ENCODE peak calls at places on chromosomes 16 and 17, in five cellular contexts. Z, F, V, P and J are unnamed samples.

GRCh38 chr17:80832266-80832676 is 159.4 kb upstream of the CHMP6 start:
- DNase-seq in Z (no peak), F (peak), V (no peak), P (peak), J (no peak)

GRCh38 chr17:76405607-76405966 is 21.2 kb downstream of the SPHK1 start:
- DNase-seq in P (no peak), F (no peak), Z (no peak), V (no peak), J (no peak)

GRCh38 chr17:9802294-9802693 is 10.9 kb upstream of the DHRS7C start:
- DNase-seq in P (peak), V (no peak), Z (no peak), F (peak), J (no peak)

GRCh38 chr17:19306160-19307111 is 56.1 kb downstream of the B9D1 start:
- DNase-seq in F (no peak), V (no peak), P (no peak), Z (no peak), J (no peak)

GRCh38 chr17:66260688-66261087 is 31.5 kb upstream of the APOH start:
- DNase-seq in P (no peak), Z (no peak), F (no peak), V (no peak), J (no peak)

GRCh38 chr16:51427081-51427480 is 276.0 kb upstream of the SALL1 start:
- DNase-seq in P (no peak), V (no peak), F (no peak), Z (no peak), J (no peak)

GRCh38 chr16:81528258-81528657 is 83.7 kb downstream of the CMIP start:
- DNase-seq in P (no peak), V (no peak), Z (no peak), F (no peak), J (no peak)

GRCh38 chr17:1555618-1556471 is 6.7 kb downstream of the PITPNA start:
- DNase-seq in P (no peak), Z (peak), V (no peak), F (peak), J (no peak)

GRCh38 chr16:78589331-78589730 is 489.9 kb downstream of the WWOX start:
- DNase-seq in P (no peak), V (no peak), F (no peak), Z (no peak), J (no peak)

GRCh38 chr16:56190903-56191806 is at the start of gene GNAO1:
- DNase-seq in Z (peak), P (peak), F (peak), V (peak), J (no peak)

GRCh38 chr17:9862949-9863348 is 37.2 kb downstream of the GLP2R start:
- DNase-seq in F (no peak), P (no peak), V (no peak), Z (no peak), J (no peak)

GRCh38 chr17:633133-633532 is 81.5 kb downstream of the VPS53 start:
- DNase-seq in V (no peak), Z (no peak), F (no peak), P (no peak), J (no peak)

GRCh38 chr17:34465756-34466155 is 102.7 kb upstream of the CCL1 start:
- DNase-seq in F (no peak), Z (no peak), P (no peak), V (no peak), J (no peak)

GRCh38 chr17:51034800-51035199 is 85.9 kb downstream of the SPAG9 start:
- DNase-seq in P (no peak), F (no peak), Z (no peak), V (no peak), J (no peak)

GRCh38 chr17:75194879-75195278 is 10.6 kb upstream of the NUP85 start:
- DNase-seq in V (no peak), F (peak), Z (no peak), P (peak), J (no peak)

GRCh38 chr16:912684-913613 is 57.8 kb downstream of the LMF1 start:
- DNase-seq in V (no peak), F (no peak), Z (peak), P (no peak), J (no peak)

GRCh38 chr17:79747508-79748295 is 17.0 kb downstream of the ENPP7 start:
- DNase-seq in F (no peak), Z (no peak), P (no peak), V (peak), J (no peak)

GRCh38 chr17:68792873-68793272 is 162.3 kb downstream of the ABCA8 start:
- DNase-seq in V (no peak), P (no peak), Z (no peak), F (no peak), J (no peak)

GRCh38 chr17:83146347-83146746 is 66.9 kb downstream of the METRNL start:
- DNase-seq in V (no peak), P (no peak), Z (no peak), F (no peak), J (no peak)

GRCh38 chr17:74429604-74430384 is 2.1 kb upstream of the GPRC5C start:
- DNase-seq in Z (peak), F (no peak), P (no peak), V (peak), J (no peak)